ENCODE peak calls at places on chromosomes 2 and 18, in eight cellular contexts. P, O, T, S, A, B, N and R are unnamed samples.

GRCh38 chr2:201798252-201798918 is 8.0 kb upstream of the CDK15 start:
- DNase-seq in A (no peak), N (no peak), B (no peak), P (no peak), O (no peak), T (peak; percentile 39), S (no peak), R (no peak)

GRCh38 chr18:14089176-14089575 is 43.1 kb downstream of the ZNF519 start:
- DNase-seq in P (no peak), T (no peak), S (no peak), O (no peak), A (no peak), N (no peak), B (no peak), R (no peak)

GRCh38 chr18:7950380-7951143 is 383.4 kb downstream of the PTPRM start:
- DNase-seq in B (no peak), A (peak; percentile 7), T (peak; percentile 37), S (no peak), O (no peak), N (no peak), P (no peak), R (no peak)

GRCh38 chr18:23906658-23907057 is 107.9 kb upstream of the TTC39C start:
- DNase-seq in N (no peak), P (no peak), O (no peak), B (no peak), A (no peak), S (no peak), T (no peak), R (no peak)

GRCh38 chr2:54149623-54150501 is 34.4 kb downstream of the ACYP2 start:
- DNase-seq in O (no peak), B (no peak), S (no peak), T (peak; percentile 62), P (no peak), A (no peak), N (no peak), R (no peak)

GRCh38 chr2:207693641-207694249 is 17.7 kb upstream of the CCNYL1 start:
- DNase-seq in B (no peak), S (no peak), N (no peak), O (no peak), P (no peak), A (no peak), T (no peak), R (no peak)

GRCh38 chr18:46360102-46360699 is 256.0 kb downstream of the HAUS1 start:
- DNase-seq in P (no peak), B (no peak), A (no peak), T (no peak), O (no peak), S (no peak), N (no peak), R (no peak)

GRCh38 chr18:23631746-23632145 is 31.0 kb downstream of the ANKRD29 start:
- DNase-seq in B (no peak), S (no peak), N (no peak), A (no peak), T (no peak), O (no peak), P (no peak), R (no peak)

GRCh38 chr2:240568678-240569522 is 616 bp downstream of the RNPEPL1 start:
- DNase-seq in N (no peak), A (peak; percentile 70), P (peak; percentile 80), B (peak; percentile 76), S (peak; percentile 41), T (peak; percentile 67), O (peak; percentile 62), R (no peak)

GRCh38 chr2:63692002-63692606 is 103.3 kb downstream of the MDH1 start:
- DNase-seq in S (no peak), B (no peak), A (peak; percentile 71), T (peak; percentile 67), N (no peak), P (no peak), O (no peak), R (no peak)

GRCh38 chr2:188181439-188181838 is 110.2 kb upstream of the GULP1 start:
- DNase-seq in N (no peak), S (no peak), T (no peak), P (no peak), A (no peak), B (no peak), O (no peak), R (no peak)

GRCh38 chr2:160751021-160751420 is 257.4 kb upstream of the RBMS1 start:
- DNase-seq in T (no peak), A (no peak), B (no peak), N (no peak), S (no peak), O (no peak), P (no peak), R (no peak)

GRCh38 chr18:7233398-7233797 is 2.5 kb downstream of the LRRC30 start:
- DNase-seq in T (no peak), B (no peak), O (no peak), A (no peak), N (no peak), P (no peak), S (no peak), R (no peak)

GRCh38 chr2:197378494-197378972 is 56.3 kb downstream of the SF3B1 start:
- DNase-seq in P (peak; percentile 18), T (peak; percentile 55), B (no peak), O (peak; percentile 43), S (no peak), N (no peak), A (peak; percentile 70), R (no peak)

GRCh38 chr2:26292646-26293045 is 47.9 kb downstream of the HADHB start:
- DNase-seq in T (peak; percentile 50), A (no peak), N (no peak), P (no peak), O (no peak), S (no peak), B (no peak), R (no peak)

GRCh38 chr2:2664989-2665833 is 334.1 kb upstream of the MYT1L start:
- DNase-seq in B (no peak), T (peak; percentile 3), S (peak; percentile 50), O (no peak), N (peak; percentile 29), A (no peak), P (no peak), R (peak; percentile 11)

GRCh38 chr18:62784966-62785413 is 69.6 kb downstream of the PHLPP1 start:
- DNase-seq in A (no peak), P (peak; percentile 21), T (peak; percentile 64), O (peak; percentile 26), S (peak; percentile 45), B (no peak), N (no peak), R (no peak)

GRCh38 chr18:10248738-10249137 is 205.7 kb upstream of the APCDD1 start:
- DNase-seq in N (no peak), P (no peak), B (no peak), O (no peak), S (no peak), A (no peak), T (no peak), R (no peak)

GRCh38 chr2:216002274-216002673 is 11.1 kb downstream of the MREG start:
- DNase-seq in P (no peak), O (no peak), N (no peak), T (no peak), S (no peak), B (no peak), A (no peak), R (no peak)

GRCh38 chr18:13266208-13267100 is 47.9 kb downstream of the LDLRAD4 start:
- DNase-seq in B (no peak), O (peak; percentile 52), N (no peak), P (peak; percentile 59), A (peak; percentile 74), S (peak; percentile 64), T (no peak), R (no peak)

GRCh38 chr2:218146056-218146455 is 20.2 kb downstream of the CXCR2 start:
- DNase-seq in S (no peak), N (no peak), T (no peak), P (no peak), A (no peak), O (no peak), B (no peak), R (no peak)

GRCh38 chr2:218149865-218150264 is 16.9 kb downstream of the CXCR1 start:
- DNase-seq in N (no peak), T (no peak), O (no peak), A (no peak), P (no peak), S (no peak), B (no peak), R (no peak)

GRCh38 chr2:218149098-218149497 is 17.7 kb downstream of the CXCR1 start:
- DNase-seq in S (no peak), O (no peak), A (no peak), N (no peak), P (no peak), T (no peak), B (no peak), R (no peak)

GRCh38 chr2:218145124-218145523 is 19.3 kb downstream of the CXCR2 start:
- DNase-seq in A (no peak), S (no peak), B (no peak), O (no peak), N (no peak), P (no peak), T (peak; percentile 28), R (no peak)
- H3K27ac ChIP-seq in A (no peak overlapping the region), S (no peak overlapping the region), B (no peak overlapping the region), O (no peak overlapping the region), N (no peak overlapping the region), P (no peak overlapping the region), T (no peak overlapping the region), R (no peak overlapping the region)

GRCh38 chr2:76763276-76763675 is 758.9 kb downstream of the LRRTM4 start:
- DNase-seq in A (no peak), N (no peak), P (no peak), O (no peak), B (no peak), T (no peak), S (no peak), R (no peak)
- H3K4me1 ChIP-seq in A (no peaks in the 10 kb centered on the region), N (no peaks in the 10 kb centered on the region), P (no peaks in the 10 kb centered on the region), O (no peaks in the 10 kb centered on the region), B (no peaks in the 10 kb centered on the region), T (peaks cover 9% of the 10 kb centered on the region), S (no peaks in the 10 kb centered on the region), R (no peaks in the 10 kb centered on the region)

GRCh38 chr18:12254820-12255511 is 805 bp downstream of the CIDEA start:
- DNase-seq in S (no peak), B (no peak), T (no peak), A (no peak), N (no peak), O (no peak), P (no peak), R (no peak)

GRCh38 chr18:12254137-12254819 is at the start of gene CIDEA:
- DNase-seq in A (no peak), B (no peak), T (peak; percentile 35), P (no peak), S (no peak), N (no peak), O (no peak), R (no peak)

GRCh38 chr18:12256946-12257345 is 2.8 kb downstream of the CIDEA start:
- DNase-seq in S (no peak), P (peak; percentile 41), A (no peak), B (no peak), T (peak; percentile 29), N (no peak), O (peak; percentile 50), R (no peak)

GRCh38 chr18:12253517-12254136 is 534 bp upstream of the CIDEA start:
- DNase-seq in A (no peak), N (no peak), O (no peak), P (no peak), S (no peak), T (no peak), B (no peak), R (no peak)

GRCh38 chr18:12255626-12256026 is 1.5 kb downstream of the CIDEA start:
- DNase-seq in O (no peak), P (no peak), B (no peak), N (no peak), S (no peak), T (no peak), A (no peak), R (no peak)
- H3K4me3 ChIP-seq in O (no peak overlapping the region), P (no peak overlapping the region), B (no peak overlapping the region), N (no peak overlapping the region), S (no peak overlapping the region), T (no peak overlapping the region), A (no peak overlapping the region), R (no peak overlapping the region)

GRCh38 chr2:194483041-194483440 is 1174.0 kb upstream of the SLC39A10 start:
- DNase-seq in S (no peak), T (no peak), O (no peak), B (no peak), A (no peak), N (no peak), P (no peak), R (no peak)
- H3K27ac ChIP-seq in S (no peak overlapping the region), T (no peak overlapping the region), O (no peak overlapping the region), B (no peak overlapping the region), A (no peak overlapping the region), N (no peak overlapping the region), P (no peak overlapping the region), R (no peak overlapping the region)